ENCODE peak calls at places on chromosomes 7 and 10, in six cellular contexts. One of them, this sample, is unnamed.

GRCh38 chr7:124724516-124725192 is 40.9 kb downstream of the GPR37 start:
- DNase-seq in B cell: no peak
- DNase-seq in dorsolateral prefrontal cortex: no peak
- DNase-seq in NCI-H2171 treated with DMSO at 0.1 percent for 48 hours: no peak
- DNase-seq in stimulated activated effector memory CD8-positive, alpha-beta T cell treated with anti-CD3 and anti-CD28 coated beads, Interleukin-12 subunit alpha, Interleukin-12 subunit beta, amount 100 ng/mL, for 72 hours: no peak
- DNase-seq in ecto neural progenitor cell: no peak
- DNase-seq in this sample: no peak

GRCh38 chr10:70576803-70577517 is 25.6 kb downstream of the PRF1 start:
- DNase-seq in dorsolateral prefrontal cortex: no peak
- DNase-seq in B cell: no peak
- DNase-seq in stimulated activated effector memory CD8-positive, alpha-beta T cell treated with anti-CD3 and anti-CD28 coated beads, Interleukin-12 subunit alpha, Interleukin-12 subunit beta, amount 100 ng/mL, for 72 hours: no peak
- DNase-seq in ecto neural progenitor cell: no peak
- DNase-seq in NCI-H2171 treated with DMSO at 0.1 percent for 48 hours: no peak
- DNase-seq in this sample: no peak

GRCh38 chr7:24609059-24609458 is 35.8 kb downstream of the PALS2 start:
- DNase-seq in stimulated activated effector memory CD8-positive, alpha-beta T cell treated with anti-CD3 and anti-CD28 coated beads, Interleukin-12 subunit alpha, Interleukin-12 subunit beta, amount 100 ng/mL, for 72 hours: no peak
- DNase-seq in B cell: no peak
- DNase-seq in ecto neural progenitor cell: no peak
- DNase-seq in NCI-H2171 treated with DMSO at 0.1 percent for 48 hours: no peak
- DNase-seq in dorsolateral prefrontal cortex: no peak
- DNase-seq in this sample: no peak

GRCh38 chr7:87341441-87341840 is 4.0 kb upstream of the CROT start:
- DNase-seq in NCI-H2171 treated with DMSO at 0.1 percent for 48 hours: no peak
- DNase-seq in stimulated activated effector memory CD8-positive, alpha-beta T cell treated with anti-CD3 and anti-CD28 coated beads, Interleukin-12 subunit alpha, Interleukin-12 subunit beta, amount 100 ng/mL, for 72 hours: no peak
- DNase-seq in B cell: no peak
- DNase-seq in dorsolateral prefrontal cortex: no peak
- DNase-seq in ecto neural progenitor cell: no peak
- DNase-seq in this sample: no peak

GRCh38 chr10:129332476-129332875 is 134.6 kb upstream of the MGMT start:
- DNase-seq in B cell: no peak
- DNase-seq in stimulated activated effector memory CD8-positive, alpha-beta T cell treated with anti-CD3 and anti-CD28 coated beads, Interleukin-12 subunit alpha, Interleukin-12 subunit beta, amount 100 ng/mL, for 72 hours: no peak
- DNase-seq in NCI-H2171 treated with DMSO at 0.1 percent for 48 hours: no peak
- DNase-seq in dorsolateral prefrontal cortex: no peak
- DNase-seq in ecto neural progenitor cell: no peak
- DNase-seq in this sample: no peak

GRCh38 chr10:71888623-71889387 is 37.8 kb upstream of the PSAP start:
- DNase-seq in dorsolateral prefrontal cortex: peak
- DNase-seq in B cell: peak
- DNase-seq in NCI-H2171 treated with DMSO at 0.1 percent for 48 hours: peak
- DNase-seq in ecto neural progenitor cell: peak
- DNase-seq in stimulated activated effector memory CD8-positive, alpha-beta T cell treated with anti-CD3 and anti-CD28 coated beads, Interleukin-12 subunit alpha, Interleukin-12 subunit beta, amount 100 ng/mL, for 72 hours: peak
- DNase-seq in this sample: peak

GRCh38 chr10:132465193-132465888 is 68.3 kb downstream of the PWWP2B start:
- DNase-seq in ecto neural progenitor cell: no peak
- DNase-seq in dorsolateral prefrontal cortex: no peak
- DNase-seq in B cell: no peak
- DNase-seq in stimulated activated effector memory CD8-positive, alpha-beta T cell treated with anti-CD3 and anti-CD28 coated beads, Interleukin-12 subunit alpha, Interleukin-12 subunit beta, amount 100 ng/mL, for 72 hours: no peak
- DNase-seq in NCI-H2171 treated with DMSO at 0.1 percent for 48 hours: no peak
- DNase-seq in this sample: no peak

GRCh38 chr10:123901621-123902020 is 10.0 kb upstream of the CPXM2 start:
- DNase-seq in NCI-H2171 treated with DMSO at 0.1 percent for 48 hours: no peak
- DNase-seq in B cell: no peak
- DNase-seq in dorsolateral prefrontal cortex: no peak
- DNase-seq in stimulated activated effector memory CD8-positive, alpha-beta T cell treated with anti-CD3 and anti-CD28 coated beads, Interleukin-12 subunit alpha, Interleukin-12 subunit beta, amount 100 ng/mL, for 72 hours: no peak
- DNase-seq in ecto neural progenitor cell: no peak
- DNase-seq in this sample: no peak

GRCh38 chr10:96413151-96413787 is 54.5 kb upstream of the OPALIN start:
- DNase-seq in B cell: no peak
- DNase-seq in dorsolateral prefrontal cortex: no peak
- DNase-seq in stimulated activated effector memory CD8-positive, alpha-beta T cell treated with anti-CD3 and anti-CD28 coated beads, Interleukin-12 subunit alpha, Interleukin-12 subunit beta, amount 100 ng/mL, for 72 hours: no peak
- DNase-seq in NCI-H2171 treated with DMSO at 0.1 percent for 48 hours: no peak
- DNase-seq in ecto neural progenitor cell: no peak
- DNase-seq in this sample: no peak

GRCh38 chr10:8913720-8914119 is 859.2 kb downstream of the GATA3 start:
- DNase-seq in ecto neural progenitor cell: no peak
- DNase-seq in NCI-H2171 treated with DMSO at 0.1 percent for 48 hours: no peak
- DNase-seq in stimulated activated effector memory CD8-positive, alpha-beta T cell treated with anti-CD3 and anti-CD28 coated beads, Interleukin-12 subunit alpha, Interleukin-12 subunit beta, amount 100 ng/mL, for 72 hours: no peak
- DNase-seq in B cell: no peak
- DNase-seq in dorsolateral prefrontal cortex: no peak
- DNase-seq in this sample: no peak

GRCh38 chr10:8815969-8816368 is 761.5 kb downstream of the GATA3 start:
- DNase-seq in dorsolateral prefrontal cortex: no peak
- DNase-seq in B cell: no peak
- DNase-seq in ecto neural progenitor cell: no peak
- DNase-seq in stimulated activated effector memory CD8-positive, alpha-beta T cell treated with anti-CD3 and anti-CD28 coated beads, Interleukin-12 subunit alpha, Interleukin-12 subunit beta, amount 100 ng/mL, for 72 hours: no peak
- DNase-seq in NCI-H2171 treated with DMSO at 0.1 percent for 48 hours: no peak
- DNase-seq in this sample: no peak

GRCh38 chr7:134910968-134911367 is 75.3 kb upstream of the AGBL3 start:
- DNase-seq in B cell: no peak
- DNase-seq in NCI-H2171 treated with DMSO at 0.1 percent for 48 hours: no peak
- DNase-seq in dorsolateral prefrontal cortex: no peak
- DNase-seq in ecto neural progenitor cell: no peak
- DNase-seq in stimulated activated effector memory CD8-positive, alpha-beta T cell treated with anti-CD3 and anti-CD28 coated beads, Interleukin-12 subunit alpha, Interleukin-12 subunit beta, amount 100 ng/mL, for 72 hours: no peak
- DNase-seq in this sample: no peak

GRCh38 chr7:21318190-21318915 is 109.5 kb upstream of the SP4 start:
- DNase-seq in stimulated activated effector memory CD8-positive, alpha-beta T cell treated with anti-CD3 and anti-CD28 coated beads, Interleukin-12 subunit alpha, Interleukin-12 subunit beta, amount 100 ng/mL, for 72 hours: no peak
- DNase-seq in B cell: no peak
- DNase-seq in ecto neural progenitor cell: no peak
- DNase-seq in NCI-H2171 treated with DMSO at 0.1 percent for 48 hours: no peak
- DNase-seq in dorsolateral prefrontal cortex: no peak
- DNase-seq in this sample: no peak

GRCh38 chr10:46272863-46273415 is 13.9 kb upstream of the ANTXRL start:
- DNase-seq in ecto neural progenitor cell: no peak
- DNase-seq in NCI-H2171 treated with DMSO at 0.1 percent for 48 hours: no peak
- DNase-seq in stimulated activated effector memory CD8-positive, alpha-beta T cell treated with anti-CD3 and anti-CD28 coated beads, Interleukin-12 subunit alpha, Interleukin-12 subunit beta, amount 100 ng/mL, for 72 hours: no peak
- DNase-seq in B cell: no peak
- DNase-seq in dorsolateral prefrontal cortex: peak
- DNase-seq in this sample: peak

GRCh38 chr7:158008267-158008666 is 579.4 kb downstream of the PTPRN2 start:
- DNase-seq in stimulated activated effector memory CD8-positive, alpha-beta T cell treated with anti-CD3 and anti-CD28 coated beads, Interleukin-12 subunit alpha, Interleukin-12 subunit beta, amount 100 ng/mL, for 72 hours: no peak
- DNase-seq in dorsolateral prefrontal cortex: no peak
- DNase-seq in NCI-H2171 treated with DMSO at 0.1 percent for 48 hours: no peak
- DNase-seq in ecto neural progenitor cell: no peak
- DNase-seq in B cell: no peak
- DNase-seq in this sample: no peak

GRCh38 chr7:69934475-69934903 is 336.2 kb downstream of the AUTS2 start:
- DNase-seq in NCI-H2171 treated with DMSO at 0.1 percent for 48 hours: peak
- DNase-seq in stimulated activated effector memory CD8-positive, alpha-beta T cell treated with anti-CD3 and anti-CD28 coated beads, Interleukin-12 subunit alpha, Interleukin-12 subunit beta, amount 100 ng/mL, for 72 hours: no peak
- DNase-seq in dorsolateral prefrontal cortex: peak
- DNase-seq in B cell: no peak
- DNase-seq in ecto neural progenitor cell: no peak
- DNase-seq in this sample: no peak

This sample was measured in breast epithelium.